ENCODE peak calls at places on chromosomes 6 and 20, in four cellular contexts. C is HCT116, F is K562, R is HepG2. E is an unnamed sample.

GRCh38 chr6:138971601-138972000 is 16.5 kb downstream of the REPS1 start:
- DNase-seq in C (no peak), F (no peak), R (no peak), E (no peak)

GRCh38 chr20:24705486-24705885 is 236.1 kb downstream of the SYNDIG1 start:
- DNase-seq in R (no peak), C (no peak), F (no peak), E (no peak)

GRCh38 chr6:42300701-42301100 is 83.0 kb upstream of the MRPS10 start:
- DNase-seq in F (no peak), C (no peak), R (no peak), E (no peak)

GRCh38 chr6:31966997-31967925 is 4.7 kb downstream of the DXO start:
- DNase-seq in R (no peak), F (no peak), C (no peak), E (no peak)

GRCh38 chr6:129659590-129660345 is 50.2 kb downstream of the ARHGAP18 start:
- DNase-seq in C (no peak), R (no peak), F (peak; percentile 48), E (no peak)

GRCh38 chr6:72418495-72418894 is 203.4 kb upstream of the KCNQ5 start:
- DNase-seq in F (no peak), C (no peak), R (no peak), E (no peak)

GRCh38 chr6:73606428-73606827 is 47.4 kb downstream of the SLC17A5 start:
- DNase-seq in F (no peak), C (no peak), R (no peak), E (no peak)

GRCh38 chr20:63738687-63739128 is 868 bp upstream of the SLC2A4RG start:
- DNase-seq in C (no peak), R (peak; percentile 71), F (peak; percentile 65), E (no peak)

GRCh38 chr6:125201961-125202729 is 48.6 kb downstream of the TPD52L1 start:
- DNase-seq in R (no peak), F (peak; percentile 40), C (peak; percentile 81), E (peak; percentile 66)

GRCh38 chr6:167469655-167470054 is 144.8 kb downstream of the TTLL2 start:
- DNase-seq in C (no peak), R (no peak), F (no peak), E (no peak)

GRCh38 chr6:168514216-168514615 is 73.2 kb downstream of the SMOC2 start:
- DNase-seq in F (no peak), C (no peak), R (no peak), E (no peak)

DNA sequence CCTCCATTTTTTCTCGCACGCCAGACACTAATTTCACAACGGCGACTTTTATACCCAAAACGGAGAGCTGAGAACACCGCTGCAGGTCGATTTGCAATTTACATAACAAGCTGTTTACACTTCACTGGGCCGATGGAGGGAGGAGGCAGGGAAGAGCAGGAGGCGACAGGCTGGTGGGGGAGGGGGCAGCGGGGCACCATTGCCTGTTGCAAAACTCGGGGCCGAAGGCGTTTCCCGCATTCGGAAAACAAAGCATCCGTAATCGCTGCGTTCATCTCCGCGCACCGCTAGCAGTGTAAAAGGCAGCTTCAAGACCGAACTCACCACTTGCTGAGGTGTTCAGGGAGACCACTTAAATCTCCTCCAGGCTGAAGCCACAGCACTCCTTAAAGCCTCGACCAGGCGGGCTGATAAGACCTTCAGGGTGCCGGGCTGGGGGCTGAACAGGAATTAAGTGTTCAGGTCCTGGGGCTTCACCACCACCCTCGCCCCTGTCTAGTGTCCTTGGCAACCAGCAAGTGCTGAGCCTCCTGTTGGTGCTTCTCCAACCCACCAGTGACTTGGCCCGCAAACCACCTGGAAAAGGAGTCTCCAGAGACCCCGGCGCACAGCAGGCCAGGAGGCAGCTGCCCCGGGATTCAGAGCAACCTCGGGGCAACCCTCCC is 2.0 kb upstream of the FOXC1 start:
- DNase-seq in C (no peak), R (peak; percentile 52), F (no peak), E (no peak)
- TF ChIP-seq TCF7L2 in C (no peak), R (no peak), F (no peak), E (no peak)

GRCh38 chr20:61763740-61764400 is 301.8 kb downstream of the TAF4 start:
- DNase-seq in C (no peak), F (no peak), R (no peak), E (no peak)

GRCh38 chr20:61761453-61762207 is 304.1 kb downstream of the TAF4 start:
- DNase-seq in R (no peak), F (no peak), C (no peak), E (no peak)

GRCh38 chr20:61762208-61762710 is 303.4 kb downstream of the TAF4 start:
- DNase-seq in F (no peak), C (no peak), R (no peak), E (no peak)

GRCh38 chr20:61764471-61765020 is 301.1 kb downstream of the TAF4 start:
- DNase-seq in R (no peak), F (no peak), C (no peak), E (no peak)

GRCh38 chr20:61762886-61763739 is 302.6 kb downstream of the TAF4 start:
- DNase-seq in F (no peak), C (no peak), R (no peak), E (no peak)
- TF ChIP-seq CTCF in F (no peak), C (no peak), R (no peak), E (no peak)

DNA sequence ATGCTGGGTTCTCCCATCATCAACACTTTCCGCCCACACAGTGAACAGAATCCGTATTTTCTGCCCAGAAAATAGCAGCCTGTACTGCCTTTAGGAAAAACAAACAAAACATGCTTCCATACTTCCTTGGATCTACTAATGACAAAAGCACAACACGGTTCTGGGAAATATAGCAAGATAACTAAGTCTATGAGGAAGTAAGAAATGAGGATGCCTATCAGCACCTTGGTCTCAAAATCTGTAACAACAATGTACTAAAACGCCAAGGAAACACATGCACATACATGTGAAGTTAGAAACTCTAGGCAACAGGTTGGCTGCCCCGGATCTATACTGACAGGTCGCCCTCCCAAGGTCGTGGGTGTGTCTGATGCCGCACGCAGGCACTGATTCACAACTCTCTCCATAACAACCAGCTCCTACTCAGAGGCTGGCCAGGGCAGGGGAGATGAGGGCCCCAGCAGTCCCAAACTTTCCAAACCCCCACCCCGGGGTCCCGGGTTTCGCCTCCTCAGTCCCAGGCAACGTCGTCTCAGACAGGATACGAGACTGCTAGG is 710 bp downstream of the BTBD9 start:
- DNase-seq in F (peak; percentile 43), R (peak; percentile 37), C (peak; percentile 3), E (no peak)
- TF ChIP-seq TCF7L2 in F (no peak), R (no peak), C (no peak), E (no peak)

GRCh38 chr6:43393597-43393996 is 24.1 kb upstream of the ZNF318 start:
- DNase-seq in C (no peak), R (no peak), F (no peak), E (no peak)

GRCh38 chr6:43391448-43392031 is 22.1 kb upstream of the ZNF318 start:
- DNase-seq in R (no peak), F (peak; percentile 27), C (no peak), E (no peak)

GRCh38 chr6:43394982-43395381 is 25.5 kb upstream of the ZNF318 start:
- DNase-seq in F (no peak), C (no peak), R (no peak), E (no peak)

GRCh38 chr6:43386492-43386891 is 17.0 kb upstream of the ZNF318 start:
- DNase-seq in C (no peak), F (no peak), R (peak; percentile 21), E (no peak)

GRCh38 chr6:43389713-43390265 is 20.3 kb upstream of the ZNF318 start:
- DNase-seq in F (no peak), R (no peak), C (no peak), E (no peak)
- TF ChIP-seq CTCF in F (no peak), R (no peak), C (no peak), E (no peak)

DNA sequence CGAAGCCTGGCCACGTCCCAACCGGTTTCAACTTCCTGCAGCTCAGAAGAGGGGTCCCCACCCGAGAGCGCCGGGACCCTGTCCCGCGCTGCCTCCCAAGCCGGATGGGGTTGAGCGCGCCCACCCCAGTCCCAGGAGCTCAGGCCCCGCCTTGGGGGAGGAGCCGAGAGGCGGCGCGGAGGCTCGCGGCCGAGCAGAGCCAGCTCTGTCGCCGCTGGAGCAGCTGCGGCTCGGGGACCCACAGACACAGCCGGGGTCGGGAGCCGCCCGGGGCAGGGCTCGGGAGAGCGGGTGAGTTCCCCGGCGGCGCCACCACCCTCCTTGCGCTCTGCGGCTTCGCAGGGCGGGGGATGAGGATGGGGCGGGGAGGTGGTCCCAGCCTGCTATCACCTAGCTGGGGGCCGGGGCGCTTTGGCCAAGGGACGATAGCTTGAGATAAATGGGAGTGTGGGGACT is at the start of gene PPP1R16B:
- DNase-seq in R (no peak), C (no peak), F (peak; percentile 86), E (no peak)
- TF ChIP-seq TCF7L2 in R (no peak), C (no peak), F (no peak), E (no peak)

GRCh38 chr20:36726168-36726567 is 19.7 kb downstream of the NDRG3 start:
- DNase-seq in F (no peak), C (no peak), R (no peak), E (no peak)

GRCh38 chr20:36732456-36732855 is 13.4 kb downstream of the NDRG3 start:
- DNase-seq in R (no peak), F (no peak), C (no peak), E (no peak)

DNA sequence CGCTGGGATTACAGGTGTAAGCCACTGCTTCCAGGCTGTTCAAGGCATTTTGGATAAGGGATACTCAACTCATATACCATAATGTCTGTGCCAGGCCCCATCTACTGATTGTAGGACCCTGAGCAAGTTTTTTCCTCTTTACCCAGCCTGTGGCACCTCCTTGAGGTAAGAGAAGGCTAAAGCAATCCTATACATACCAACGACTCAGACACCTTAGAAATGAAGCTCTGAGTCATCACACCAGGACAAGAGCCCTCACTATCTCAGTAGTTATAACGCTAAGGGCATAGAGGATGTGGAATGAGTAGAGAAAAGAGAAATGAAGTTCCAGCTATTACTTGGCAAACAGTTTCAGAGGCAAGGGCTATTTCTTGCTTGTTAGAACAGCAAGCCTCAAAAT is 16.9 kb downstream of the NDRG3 start:
- DNase-seq in C (no peak), F (no peak), R (peak; percentile 29), E (no peak)
- TF ChIP-seq CTCF in C (peak; percentile 50), F (peak; percentile 14), R (peak; percentile 57), E (no peak)

GRCh38 chr6:56657364-56657763 is 14.7 kb upstream of the DST start:
- DNase-seq in C (no peak), R (no peak), F (no peak), E (no peak)
- TF ChIP-seq TCF7L2 in C (no peak), R (no peak), F (no peak), E (no peak)

E was measured in Panc1.